ENCODE peak calls at places on chromosomes 3 and 15, in seven cellular contexts. One of them, this sample, is unnamed.

GRCh38 chr15:93066834-93067648 is 22.0 kb downstream of the RGMA start:
- DNase-seq in activated gamma-delta T cell treated with Interleukin-2 at 50 U/mL for 16 hours: no peak
- DNase-seq in stimulated activated CD4-positive, alpha-beta T cell treated with anti-CD3 and anti-CD28 coated beads, Interleukin-15, amount 100 ng/mL, for 1 hour: no peak
- DNase-seq in ascending aorta: no peak
- DNase-seq in NCI-H526 treated with DMSO at 0.1 percent for 48 hours: no peak
- DNase-seq in stimulated activated CD8-positive, alpha-beta memory T cell treated with anti-CD3 and anti-CD28 coated beads, Interleukin-7, amount 100 ng/mL, for 24 hours: no peak
- DNase-seq in AG04449: no peak
- DNase-seq in this sample: no peak

GRCh38 chr3:15892828-15893227 is 95.0 kb upstream of the ANKRD28 start:
- DNase-seq in AG04449: no peak
- DNase-seq in stimulated activated CD4-positive, alpha-beta T cell treated with anti-CD3 and anti-CD28 coated beads, Interleukin-15, amount 100 ng/mL, for 1 hour: no peak
- DNase-seq in ascending aorta: no peak
- DNase-seq in stimulated activated CD8-positive, alpha-beta memory T cell treated with anti-CD3 and anti-CD28 coated beads, Interleukin-7, amount 100 ng/mL, for 24 hours: no peak
- DNase-seq in NCI-H526 treated with DMSO at 0.1 percent for 48 hours: no peak
- DNase-seq in activated gamma-delta T cell treated with Interleukin-2 at 50 U/mL for 16 hours: no peak
- DNase-seq in this sample: no peak

GRCh38 chr3:12750223-12750622 is 8.8 kb downstream of the TMEM40 start:
- DNase-seq in AG04449: no peak
- DNase-seq in activated gamma-delta T cell treated with Interleukin-2 at 50 U/mL for 16 hours: no peak
- DNase-seq in ascending aorta: no peak
- DNase-seq in stimulated activated CD4-positive, alpha-beta T cell treated with anti-CD3 and anti-CD28 coated beads, Interleukin-15, amount 100 ng/mL, for 1 hour: no peak
- DNase-seq in NCI-H526 treated with DMSO at 0.1 percent for 48 hours: no peak
- DNase-seq in stimulated activated CD8-positive, alpha-beta memory T cell treated with anti-CD3 and anti-CD28 coated beads, Interleukin-7, amount 100 ng/mL, for 24 hours: no peak
- DNase-seq in this sample: no peak

GRCh38 chr15:35540885-35541284 is 5.1 kb downstream of the DPH6 start:
- DNase-seq in stimulated activated CD8-positive, alpha-beta memory T cell treated with anti-CD3 and anti-CD28 coated beads, Interleukin-7, amount 100 ng/mL, for 24 hours: no peak
- DNase-seq in stimulated activated CD4-positive, alpha-beta T cell treated with anti-CD3 and anti-CD28 coated beads, Interleukin-15, amount 100 ng/mL, for 1 hour: no peak
- DNase-seq in ascending aorta: no peak
- DNase-seq in NCI-H526 treated with DMSO at 0.1 percent for 48 hours: no peak
- DNase-seq in activated gamma-delta T cell treated with Interleukin-2 at 50 U/mL for 16 hours: no peak
- DNase-seq in AG04449: peak; percentile 37
- DNase-seq in this sample: no peak

GRCh38 chr15:90822204-90822955 is 46.0 kb upstream of the FURIN start:
- DNase-seq in ascending aorta: no peak
- DNase-seq in NCI-H526 treated with DMSO at 0.1 percent for 48 hours: no peak
- DNase-seq in activated gamma-delta T cell treated with Interleukin-2 at 50 U/mL for 16 hours: no peak
- DNase-seq in AG04449: no peak
- DNase-seq in stimulated activated CD8-positive, alpha-beta memory T cell treated with anti-CD3 and anti-CD28 coated beads, Interleukin-7, amount 100 ng/mL, for 24 hours: no peak
- DNase-seq in stimulated activated CD4-positive, alpha-beta T cell treated with anti-CD3 and anti-CD28 coated beads, Interleukin-15, amount 100 ng/mL, for 1 hour: no peak
- DNase-seq in this sample: no peak

GRCh38 chr3:39254806-39255449 is 24.9 kb downstream of the CX3CR1 start:
- DNase-seq in stimulated activated CD8-positive, alpha-beta memory T cell treated with anti-CD3 and anti-CD28 coated beads, Interleukin-7, amount 100 ng/mL, for 24 hours: no peak
- DNase-seq in activated gamma-delta T cell treated with Interleukin-2 at 50 U/mL for 16 hours: no peak
- DNase-seq in ascending aorta: no peak
- DNase-seq in AG04449: peak; percentile 31
- DNase-seq in NCI-H526 treated with DMSO at 0.1 percent for 48 hours: no peak
- DNase-seq in stimulated activated CD4-positive, alpha-beta T cell treated with anti-CD3 and anti-CD28 coated beads, Interleukin-15, amount 100 ng/mL, for 1 hour: no peak
- DNase-seq in this sample: no peak

GRCh38 chr15:64112904-64113303 is 17.1 kb downstream of the SNX1 start:
- DNase-seq in stimulated activated CD8-positive, alpha-beta memory T cell treated with anti-CD3 and anti-CD28 coated beads, Interleukin-7, amount 100 ng/mL, for 24 hours: no peak
- DNase-seq in NCI-H526 treated with DMSO at 0.1 percent for 48 hours: no peak
- DNase-seq in AG04449: no peak
- DNase-seq in ascending aorta: no peak
- DNase-seq in stimulated activated CD4-positive, alpha-beta T cell treated with anti-CD3 and anti-CD28 coated beads, Interleukin-15, amount 100 ng/mL, for 1 hour: no peak
- DNase-seq in activated gamma-delta T cell treated with Interleukin-2 at 50 U/mL for 16 hours: no peak
- DNase-seq in this sample: no peak

GRCh38 chr15:35445891-35446290 is 100.1 kb downstream of the DPH6 start:
- DNase-seq in AG04449: no peak
- DNase-seq in ascending aorta: no peak
- DNase-seq in NCI-H526 treated with DMSO at 0.1 percent for 48 hours: no peak
- DNase-seq in activated gamma-delta T cell treated with Interleukin-2 at 50 U/mL for 16 hours: no peak
- DNase-seq in stimulated activated CD4-positive, alpha-beta T cell treated with anti-CD3 and anti-CD28 coated beads, Interleukin-15, amount 100 ng/mL, for 1 hour: no peak
- DNase-seq in stimulated activated CD8-positive, alpha-beta memory T cell treated with anti-CD3 and anti-CD28 coated beads, Interleukin-7, amount 100 ng/mL, for 24 hours: no peak
- DNase-seq in this sample: no peak

GRCh38 chr15:71601038-71601869 is 209.1 kb upstream of the NR2E3 start:
- DNase-seq in NCI-H526 treated with DMSO at 0.1 percent for 48 hours: no peak
- DNase-seq in ascending aorta: no peak
- DNase-seq in stimulated activated CD8-positive, alpha-beta memory T cell treated with anti-CD3 and anti-CD28 coated beads, Interleukin-7, amount 100 ng/mL, for 24 hours: no peak
- DNase-seq in stimulated activated CD4-positive, alpha-beta T cell treated with anti-CD3 and anti-CD28 coated beads, Interleukin-15, amount 100 ng/mL, for 1 hour: no peak
- DNase-seq in activated gamma-delta T cell treated with Interleukin-2 at 50 U/mL for 16 hours: no peak
- DNase-seq in AG04449: no peak
- DNase-seq in this sample: no peak

GRCh38 chr3:66450389-66451022 is 50.3 kb downstream of the LRIG1 start:
- DNase-seq in activated gamma-delta T cell treated with Interleukin-2 at 50 U/mL for 16 hours: no peak
- DNase-seq in AG04449: no peak
- DNase-seq in stimulated activated CD4-positive, alpha-beta T cell treated with anti-CD3 and anti-CD28 coated beads, Interleukin-15, amount 100 ng/mL, for 1 hour: no peak
- DNase-seq in NCI-H526 treated with DMSO at 0.1 percent for 48 hours: no peak
- DNase-seq in ascending aorta: no peak
- DNase-seq in stimulated activated CD8-positive, alpha-beta memory T cell treated with anti-CD3 and anti-CD28 coated beads, Interleukin-7, amount 100 ng/mL, for 24 hours: no peak
- DNase-seq in this sample: no peak

GRCh38 chr15:84982301-84982920 is 755 bp downstream of the PDE8A start:
- DNase-seq in activated gamma-delta T cell treated with Interleukin-2 at 50 U/mL for 16 hours: peak; percentile 43
- DNase-seq in stimulated activated CD4-positive, alpha-beta T cell treated with anti-CD3 and anti-CD28 coated beads, Interleukin-15, amount 100 ng/mL, for 1 hour: peak; percentile 20
- DNase-seq in stimulated activated CD8-positive, alpha-beta memory T cell treated with anti-CD3 and anti-CD28 coated beads, Interleukin-7, amount 100 ng/mL, for 24 hours: no peak
- DNase-seq in ascending aorta: no peak
- DNase-seq in AG04449: no peak
- DNase-seq in NCI-H526 treated with DMSO at 0.1 percent for 48 hours: peak; percentile 32
- DNase-seq in this sample: no peak

GRCh38 chr3:46926039-46926438 is 48.5 kb downstream of the PTH1R start:
- DNase-seq in NCI-H526 treated with DMSO at 0.1 percent for 48 hours: no peak
- DNase-seq in activated gamma-delta T cell treated with Interleukin-2 at 50 U/mL for 16 hours: no peak
- DNase-seq in stimulated activated CD4-positive, alpha-beta T cell treated with anti-CD3 and anti-CD28 coated beads, Interleukin-15, amount 100 ng/mL, for 1 hour: no peak
- DNase-seq in AG04449: no peak
- DNase-seq in ascending aorta: no peak
- DNase-seq in stimulated activated CD8-positive, alpha-beta memory T cell treated with anti-CD3 and anti-CD28 coated beads, Interleukin-7, amount 100 ng/mL, for 24 hours: no peak
- DNase-seq in this sample: no peak

GRCh38 chr15:93063796-93064690 is 25.0 kb downstream of the RGMA start:
- DNase-seq in AG04449: no peak
- DNase-seq in activated gamma-delta T cell treated with Interleukin-2 at 50 U/mL for 16 hours: no peak
- DNase-seq in NCI-H526 treated with DMSO at 0.1 percent for 48 hours: no peak
- DNase-seq in stimulated activated CD4-positive, alpha-beta T cell treated with anti-CD3 and anti-CD28 coated beads, Interleukin-15, amount 100 ng/mL, for 1 hour: no peak
- DNase-seq in ascending aorta: no peak
- DNase-seq in stimulated activated CD8-positive, alpha-beta memory T cell treated with anti-CD3 and anti-CD28 coated beads, Interleukin-7, amount 100 ng/mL, for 24 hours: no peak
- DNase-seq in this sample: no peak

This sample was measured in GM13976.